ENCODE peak calls at places on chromosomes 16 and 17, in ten cellular contexts. R is GM23338, D is fibroblast of lung, Y is neural progenitor cell, S is GM23248, G is H1, L is MM.1S, C is OCI-LY7, W is mammary epithelial cell, I is HepG2. O is an unnamed sample.
A peak's percentile ranks its signal among the peaks of the same experiment; 100 is the strongest.

GRCh38 chr17:56752263-56752662 is 81.5 kb downstream of the C17orf67 start:
- DNase-seq in R (no peak), D (no peak), Y (no peak), S (peak; percentile 38), G (no peak), L (no peak), C (no peak), W (no peak), I (no peak), O (peak; percentile 23)

GRCh38 chr17:28996554-28997096 is 9.2 kb downstream of the SEZ6 start:
- DNase-seq in R (no peak), D (no peak), Y (peak; percentile 41), S (no peak), G (no peak), L (no peak), C (no peak), W (no peak), I (peak; percentile 45), O (no peak)

GRCh38 chr16:68275611-68276191 is 11.4 kb downstream of the SLC7A6 start:
- DNase-seq in R (no peak), D (no peak), Y (no peak), S (no peak), G (no peak), L (peak; percentile 80), C (peak; percentile 71), W (peak; percentile 87), I (peak; percentile 35), O (no peak)

GRCh38 chr16:31202402-31203385 is at the start of gene PYCARD:
- DNase-seq in R (peak; percentile 66), D (peak; percentile 43), Y (peak; percentile 49), S (peak; percentile 76), G (no peak), L (peak; percentile 25), C (peak; percentile 37), W (peak; percentile 49), I (no peak), O (peak; percentile 36)

GRCh38 chr17:44004761-44005526 is 522 bp downstream of the NAGS start:
- DNase-seq in R (peak; percentile 66), D (no peak), Y (peak; percentile 58), S (peak; percentile 45), G (no peak), L (no peak), C (no peak), W (no peak), I (no peak), O (no peak)

GRCh38 chr16:14485131-14485551 is 144.9 kb downstream of the PARN start:
- DNase-seq in R (no peak), D (peak; percentile 78), Y (no peak), S (peak; percentile 52), G (no peak), L (no peak), C (no peak), W (no peak), I (peak; percentile 70), O (no peak)

GRCh38 chr17:28960256-28961106 is 9.2 kb upstream of the PHF12 start:
- DNase-seq in R (no peak), D (no peak), Y (no peak), S (no peak), G (no peak), L (no peak), C (no peak), W (no peak), I (no peak), O (no peak)

GRCh38 chr17:82019905-82020873 is 2.5 kb downstream of the CENPX start:
- DNase-seq in R (peak; percentile 89), D (peak; percentile 15), Y (peak; percentile 87), S (peak; percentile 61), G (no peak), L (peak; percentile 46), C (peak; percentile 86), W (no peak), I (peak; percentile 77), O (peak; percentile 39)

GRCh38 chr16:13507530-13507929 is 412.4 kb upstream of the ERCC4 start:
- DNase-seq in R (no peak), D (no peak), Y (no peak), S (no peak), G (no peak), L (no peak), C (no peak), W (peak; percentile 25), I (no peak), O (no peak)

GRCh38 chr16:84268661-84269060 is 26.0 kb upstream of the WFDC1 start:
- DNase-seq in R (no peak), D (no peak), Y (peak; percentile 12), S (no peak), G (no peak), L (no peak), C (no peak), W (no peak), I (no peak), O (no peak)

GRCh38 chr16:57479422-57480126 is 6.7 kb downstream of the DOK4 start:
- DNase-seq in R (peak; percentile 86), D (peak; percentile 74), Y (peak; percentile 66), S (peak; percentile 59), G (peak; percentile 50), L (no peak), C (no peak), W (peak; percentile 35), I (peak; percentile 60), O (peak; percentile 33)

GRCh38 chr17:78374631-78375274 is 3.7 kb upstream of the PGS1 start:
- DNase-seq in R (peak; percentile 84), D (peak; percentile 93), Y (peak; percentile 80), S (peak; percentile 86), G (peak; percentile 62), L (no peak), C (no peak), W (no peak), I (no peak), O (peak; percentile 95)
- H2AFZ ChIP-seq in R (peak overlapping the region; percentile 9), D (no peak overlapping the region), Y (peak overlapping the region; percentile 71), S (peak overlapping the region; percentile 63), G (peak overlapping the region; percentile 23), L (no peak overlapping the region), C (no peak overlapping the region), W (peak overlapping the region; percentile 24), I (peak overlapping the region; percentile 49), O (peak overlapping the region; percentile 16)

DNA sequence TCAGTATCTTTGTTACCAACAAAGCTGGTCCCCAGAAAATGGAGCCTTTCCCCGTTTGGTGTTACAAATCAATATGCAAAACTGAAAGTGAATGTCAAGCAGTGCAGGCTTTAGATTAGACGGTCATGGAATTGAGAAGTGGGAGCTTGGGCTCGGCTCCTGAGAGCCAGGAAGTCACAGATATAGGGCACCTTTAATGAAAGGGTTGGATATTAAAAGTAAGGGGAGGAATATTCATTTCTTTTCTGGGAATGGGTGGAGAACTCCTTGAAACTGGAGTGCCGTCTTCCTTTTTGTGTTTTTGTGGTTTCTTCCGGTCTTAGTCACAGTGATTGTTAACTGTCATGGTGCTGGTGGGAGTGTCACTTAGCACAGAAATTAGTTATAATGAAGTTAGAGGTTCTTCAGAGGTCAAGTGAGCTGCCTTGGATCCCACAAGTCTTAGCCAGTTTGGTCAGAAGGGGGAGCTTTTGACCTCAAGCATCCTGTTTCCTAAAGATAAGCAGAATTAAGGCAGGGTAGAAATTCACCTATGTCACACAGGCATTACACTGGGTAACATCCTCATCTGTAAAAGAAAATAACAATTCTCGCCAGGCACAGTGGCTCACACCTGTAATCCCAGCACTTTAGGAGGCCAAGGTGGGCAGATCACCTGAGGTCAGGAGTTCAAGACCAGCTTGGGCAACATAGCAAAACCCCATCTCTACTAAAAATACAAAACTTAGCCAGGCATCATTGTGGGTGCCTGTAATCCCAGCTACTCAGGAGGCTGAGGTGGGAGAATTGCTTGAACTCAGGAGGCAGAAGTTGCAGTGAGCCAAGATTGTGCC is 9.6 kb upstream of the EIF1 start:
- DNase-seq in R (no peak), D (peak; percentile 79), Y (no peak), S (peak; percentile 66), G (no peak), L (peak; percentile 87), C (peak; percentile 49), W (peak; percentile 77), I (no peak), O (peak; percentile 63)
- H3K4me3 ChIP-seq in R (no peak overlapping the region), D (peak overlapping the region; percentile 32), Y (no peak overlapping the region), S (peak overlapping the region; percentile 65), G (no peak overlapping the region), L (peak overlapping the region; percentile 53), C (peak overlapping the region; percentile 32), W (peak overlapping the region; percentile 1), I (peak overlapping the region; percentile 23), O (peak overlapping the region; percentile 64)

GRCh38 chr17:67532326-67532871 is 155.3 kb downstream of the PITPNC1 start:
- DNase-seq in R (no peak), D (no peak), Y (no peak), S (no peak), G (no peak), L (no peak), C (no peak), W (no peak), I (no peak), O (no peak)

GRCh38 chr17:67531291-67531690 is 154.2 kb downstream of the PITPNC1 start:
- DNase-seq in R (peak; percentile 53), D (peak; percentile 19), Y (no peak), S (no peak), G (no peak), L (peak; percentile 88), C (no peak), W (no peak), I (no peak), O (no peak)

GRCh38 chr17:67525239-67526135 is 148.4 kb downstream of the PITPNC1 start:
- DNase-seq in R (no peak), D (no peak), Y (no peak), S (no peak), G (no peak), L (no peak), C (no peak), W (no peak), I (no peak), O (no peak)

GRCh38 chr17:67526700-67527099 is 149.6 kb downstream of the PITPNC1 start:
- DNase-seq in R (no peak), D (no peak), Y (no peak), S (no peak), G (no peak), L (no peak), C (no peak), W (no peak), I (no peak), O (no peak)

DNA sequence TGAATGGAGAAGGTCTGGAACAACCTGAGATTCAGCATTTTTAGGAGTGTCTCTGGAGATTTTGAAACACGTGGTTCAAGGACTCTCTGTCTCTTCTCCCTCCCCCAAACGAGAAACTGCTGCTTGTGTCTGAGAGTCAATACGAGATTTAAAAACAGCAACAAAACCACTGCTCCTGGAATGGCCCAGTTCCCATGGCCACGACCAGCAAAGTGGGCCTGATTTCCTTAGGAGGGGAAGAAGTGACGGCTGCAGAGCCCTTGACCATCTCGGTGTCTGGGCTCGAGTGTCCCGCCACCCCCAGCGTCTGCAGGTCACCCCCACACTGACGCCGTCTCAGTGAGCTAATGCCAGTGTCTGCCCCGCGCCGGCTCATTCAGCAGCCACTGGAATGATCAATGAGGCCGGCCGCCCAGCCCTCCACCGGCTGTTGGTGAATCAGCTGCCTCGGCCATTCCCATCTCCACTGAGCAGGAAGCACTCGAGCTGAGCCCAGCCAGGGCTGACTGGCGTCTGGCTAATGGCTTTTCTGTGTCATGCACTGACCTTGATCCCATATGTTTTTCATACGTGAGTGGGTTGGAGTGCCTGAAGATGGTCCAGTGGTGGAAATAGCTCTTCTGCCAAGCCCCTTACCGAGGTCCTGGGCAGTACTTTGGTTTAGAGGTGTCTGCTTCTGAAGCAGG is 151.8 kb downstream of the PITPNC1 start:
- DNase-seq in R (peak; percentile 73), D (peak; percentile 95), Y (peak; percentile 84), S (peak; percentile 99), G (no peak), L (no peak), C (no peak), W (no peak), I (peak; percentile 92), O (peak; percentile 94)
- H2AFZ ChIP-seq in R (no peak overlapping the region), D (peak overlapping the region; percentile 44), Y (peak overlapping the region; percentile 27), S (peak overlapping the region; percentile 65), G (no peak overlapping the region), L (no peak overlapping the region), C (no peak overlapping the region), W (no peak overlapping the region), I (peak overlapping the region; percentile 29), O (peak overlapping the region; percentile 91)

GRCh38 chr17:32567086-32567485 is 80.3 kb downstream of the CDK5R1 start:
- DNase-seq in R (no peak), D (no peak), Y (no peak), S (no peak), G (no peak), L (no peak), C (no peak), W (peak; percentile 33), I (no peak), O (no peak)
- H3K4me3 ChIP-seq in R (no peak overlapping the region), D (no peak overlapping the region), Y (no peak overlapping the region), S (no peak overlapping the region), G (no peak overlapping the region), L (no peak overlapping the region), C (no peak overlapping the region), W (no peak overlapping the region), I (no peak overlapping the region), O (no peak overlapping the region)